ENCODE peak calls at places on chromosomes 11 and 22, in eight cellular contexts. C, P, N, H, V, X, J and B are unnamed samples.

GRCh38 chr11:27627979-27628378 is 72.3 kb downstream of the BDNF start:
- DNase-seq in C (no peak), P (no peak), N (no peak), H (no peak), V (no peak), X (no peak), J (no peak), B (no peak)

GRCh38 chr11:127274328-127274676 is 273.7 kb upstream of the KIRREL3 start:
- DNase-seq in C (no peak), P (no peak), N (no peak), H (no peak), V (no peak), X (no peak), J (no peak), B (no peak)

GRCh38 chr11:2137202-2138071 is 1.8 kb downstream of the IGF2 start:
- DNase-seq in C (peak; percentile 80), P (peak; percentile 72), N (peak; percentile 72), H (no peak), V (peak; percentile 48), X (no peak), J (no peak), B (peak; percentile 38)

GRCh38 chr11:64687204-64687603 is 35.8 kb downstream of the NRXN2 start:
- DNase-seq in C (no peak), P (peak; percentile 58), N (no peak), H (no peak), V (no peak), X (peak; percentile 89), J (no peak), B (no peak)

GRCh38 chr22:22123118-22123959 is 121.2 kb upstream of the VPREB1 start:
- DNase-seq in C (no peak), P (no peak), N (no peak), H (no peak), V (no peak), X (no peak), J (no peak), B (no peak)

GRCh38 chr11:94193288-94193687 is 64.6 kb downstream of the PANX1 start:
- DNase-seq in C (no peak), P (no peak), N (peak; percentile 67), H (no peak), V (peak; percentile 96), X (no peak), J (no peak), B (no peak)

GRCh38 chr11:44809283-44809682 is 82.5 kb downstream of the TSPAN18 start:
- DNase-seq in C (no peak), P (no peak), N (no peak), H (no peak), V (no peak), X (no peak), J (no peak), B (no peak)

GRCh38 chr11:123628936-123629683 is 25.3 kb downstream of the SCN3B start:
- DNase-seq in C (no peak), P (peak; percentile 81), N (no peak), H (no peak), V (peak; percentile 84), X (no peak), J (no peak), B (peak; percentile 3)

GRCh38 chr11:76653674-76654309 is 16.8 kb downstream of the LRRC32 start:
- DNase-seq in C (no peak), P (no peak), N (peak; percentile 39), H (no peak), V (peak; percentile 95), X (no peak), J (no peak), B (no peak)

GRCh38 chr11:114353448-114353847 is 46.9 kb downstream of the C11orf71 start:
- DNase-seq in C (no peak), P (no peak), N (no peak), H (no peak), V (peak; percentile 46), X (no peak), J (no peak), B (no peak)

GRCh38 chr11:70225629-70226582 is 22.8 kb downstream of the FADD start:
- DNase-seq in C (no peak), P (no peak), N (no peak), H (no peak), V (no peak), X (no peak), J (no peak), B (peak; percentile 66)

GRCh38 chr11:118771481-118772278 is 19.3 kb downstream of the DDX6 start:
- DNase-seq in C (no peak), P (no peak), N (no peak), H (no peak), V (no peak), X (no peak), J (peak; percentile 78), B (no peak)

GRCh38 chr11:64237484-64237951 is 3.1 kb downstream of the VEGFB start:
- DNase-seq in C (no peak), P (no peak), N (no peak), H (no peak), V (no peak), X (no peak), J (no peak), B (no peak)

GRCh38 chr11:10117709-10118341 is 176.2 kb downstream of the SBF2 start:
- DNase-seq in C (no peak), P (no peak), N (peak; percentile 46), H (no peak), V (peak; percentile 32), X (no peak), J (no peak), B (no peak)

GRCh38 chr11:119284344-119285157 is 32.4 kb downstream of the MCAM start:
- DNase-seq in C (no peak), P (no peak), N (peak; percentile 26), H (no peak), V (peak; percentile 47), X (no peak), J (peak; percentile 71), B (no peak)

GRCh38 chr22:40325315-40325714 is 21.0 kb upstream of the ADSL start:
- DNase-seq in C (no peak), P (no peak), N (no peak), H (peak; percentile 59), V (no peak), X (no peak), J (no peak), B (no peak)